ENCODE peak calls at places on chromosomes 5 and 9, in seven cellular contexts. V is stimulated activated effector memory CD8-positive, alpha-beta T cell treated with anti-CD3 and anti-CD28 coated beads, Interleukin-12 subunit alpha, Interleukin-12 subunit beta, amount 100 ng/mL, for 72 hours; T is gastroesophageal sphincter; M is right cardiac atrium; F is Right ventricle myocardium superior; A is activated CD8-positive, alpha-beta T cell treated with anti-CD3 and anti-CD28 coated beads, Interleukin-2, amount 10 ng/mL, durations not matched to agents 7 days and 5 days; B is heart right ventricle. Z is an unnamed sample.
A peak's percentile ranks its signal among the peaks of the same experiment; 100 is the strongest.

GRCh38 chr9:2281031-2281802 is 266.1 kb downstream of the SMARCA2 start:
- ATAC-seq in V (no peak), T (no peak), M (no peak), F (no peak), A (no peak), B (no peak), Z (no peak)

GRCh38 chr9:37156781-37157356 is 36.5 kb downstream of the ZCCHC7 start:
- ATAC-seq in V (peak; percentile 99), T (no peak), M (no peak), F (no peak), A (no peak), B (no peak), Z (peak; percentile 95)

GRCh38 chr9:133141833-133142594 is 21.0 kb upstream of the RALGDS start:
- ATAC-seq in V (peak; percentile 57), T (no peak), M (peak; percentile 34), F (peak; percentile 51), A (peak; percentile 30), B (peak; percentile 49), Z (peak; percentile 22)

GRCh38 chr5:73373814-73374510 is 74.6 kb downstream of the FOXD1 start:
- ATAC-seq in V (no peak), T (no peak), M (no peak), F (no peak), A (no peak), B (no peak), Z (no peak)

GRCh38 chr5:32098291-32098690 is 75.8 kb downstream of the GOLPH3 start:
- ATAC-seq in V (no peak), T (no peak), M (peak; percentile 64), F (peak; percentile 13), A (no peak), B (peak; percentile 59), Z (no peak)

GRCh38 chr5:14935341-14935740 is 63.8 kb upstream of the ANKH start:
- ATAC-seq in V (no peak), T (no peak), M (peak; percentile 22), F (peak; percentile 66), A (no peak), B (peak; percentile 26), Z (no peak)

GRCh38 chr5:79111960-79112702 is 522 bp downstream of the BHMT start:
- ATAC-seq in V (peak; percentile 21), T (no peak), M (peak; percentile 64), F (peak; percentile 59), A (no peak), B (no peak), Z (no peak)

GRCh38 chr9:137416563-137417151 is 6.3 kb downstream of the EXD3 start:
- ATAC-seq in V (no peak), T (no peak), M (peak; percentile 27), F (no peak), A (no peak), B (peak; percentile 32), Z (no peak)

GRCh38 chr5:56460681-56461191 is 227.6 kb upstream of the ANKRD55 start:
- ATAC-seq in V (no peak), T (no peak), M (peak; percentile 44), F (peak; percentile 10), A (no peak), B (no peak), Z (no peak)

GRCh38 chr5:150302301-150303069 is at the start of gene ARSI:
- ATAC-seq in V (no peak), T (peak; percentile 67), M (peak; percentile 79), F (peak; percentile 77), A (peak; percentile 30), B (peak; percentile 62), Z (no peak)

GRCh38 chr5:116532762-116533525 is 41.7 kb downstream of the SEMA6A start:
- ATAC-seq in V (no peak), T (no peak), M (no peak), F (peak; percentile 44), A (no peak), B (no peak), Z (no peak)

GRCh38 chr5:13627673-13628454 is 316.6 kb downstream of the DNAH5 start:
- ATAC-seq in V (no peak), T (no peak), M (no peak), F (no peak), A (no peak), B (no peak), Z (no peak)

GRCh38 chr9:38278931-38279532 is 113.5 kb upstream of the ALDH1B1 start:
- ATAC-seq in V (peak; percentile 19), T (no peak), M (no peak), F (no peak), A (no peak), B (no peak), Z (peak; percentile 11)

GRCh38 chr9:76718166-76718565 is 46.1 kb upstream of the PCA3 start:
- ATAC-seq in V (no peak), T (no peak), M (no peak), F (no peak), A (no peak), B (no peak), Z (no peak)

GRCh38 chr5:1255081-1255561 is 29.9 kb downstream of the SLC6A18 start:
- ATAC-seq in V (peak; percentile 68), T (no peak), M (no peak), F (no peak), A (peak; percentile 86), B (no peak), Z (peak; percentile 87)

GRCh38 chr5:92678576-92679105 is 902.4 kb downstream of the NR2F1-AS1 start:
- ATAC-seq in V (no peak), T (no peak), M (no peak), F (no peak), A (no peak), B (no peak), Z (no peak)

GRCh38 chr9:109020581-109020980 is 7.3 kb upstream of the CTNNAL1 start:
- ATAC-seq in V (no peak), T (no peak), M (no peak), F (no peak), A (no peak), B (no peak), Z (no peak)

GRCh38 chr9:98121096-98121495 is 2.1 kb upstream of the TRIM14 start:
- ATAC-seq in V (no peak), T (no peak), M (no peak), F (peak; percentile 45), A (no peak), B (no peak), Z (peak; percentile 23)